ENCODE peak calls at places on chromosomes 5 and 9, in eight cellular contexts. Y is RWPE1; V is stomach; P is neural crest cell; D is GM23338; E is activated CD8-positive, alpha-beta T cell treated with anti-CD3 and anti-CD28 coated beads for 36 hours; L is mucosa of descending colon; Q is tibial artery. U is an unnamed sample.
A peak's percentile ranks its signal among the peaks of the same experiment; 100 is the strongest.

GRCh38 chr9:73259086-73259696 is 107.5 kb downstream of the ANXA1 start:
- DNase-seq in Y (no peak), V (no peak), P (no peak), D (no peak), E (no peak), L (no peak), Q (no peak), U (no peak)

GRCh38 chr5:136080483-136081180 is 51.8 kb downstream of the TGFBI start:
- DNase-seq in Y (no peak), V (peak; percentile 85), P (no peak), D (peak; percentile 83), E (peak; percentile 87), L (peak; percentile 95), Q (peak; percentile 95), U (peak; percentile 76)

GRCh38 chr9:133023117-133023890 is 7.5 kb upstream of the GTF3C5 start:
- DNase-seq in Y (no peak), V (peak; percentile 36), P (no peak), D (peak; percentile 50), E (peak; percentile 90), L (peak; percentile 81), Q (no peak), U (no peak)

GRCh38 chr9:99197987-99198386 is 23.8 kb downstream of the ALG2 start:
- DNase-seq in Y (no peak), V (no peak), P (no peak), D (peak; percentile 32), E (no peak), L (no peak), Q (no peak), U (no peak)

GRCh38 chr5:126464959-126465358 is 41.8 kb downstream of the GRAMD2B start:
- DNase-seq in Y (no peak), V (peak; percentile 79), P (no peak), D (no peak), E (no peak), L (peak; percentile 87), Q (no peak), U (no peak)

GRCh38 chr5:122702524-122702875 is 72.4 kb upstream of the SNX2 start:
- DNase-seq in Y (no peak), V (no peak), P (no peak), D (no peak), E (no peak), L (no peak), Q (no peak), U (no peak)

GRCh38 chr9:18785604-18786003 is 247.4 kb downstream of the SAXO1 start:
- DNase-seq in Y (no peak), V (no peak), P (no peak), D (no peak), E (no peak), L (no peak), Q (no peak), U (no peak)

GRCh38 chr5:143964919-143965318 is 153.0 kb downstream of the HMHB1 start:
- DNase-seq in Y (no peak), V (no peak), P (no peak), D (no peak), E (no peak), L (no peak), Q (no peak), U (no peak)

GRCh38 chr5:162641142-162641813 is 573.7 kb downstream of the GABRG2 start:
- DNase-seq in Y (no peak), V (no peak), P (no peak), D (peak; percentile 19), E (no peak), L (no peak), Q (no peak), U (no peak)

GRCh38 chr9:28329323-28329722 is 756.0 kb upstream of the C9orf72 start:
- DNase-seq in Y (peak; percentile 20), V (no peak), P (no peak), D (no peak), E (no peak), L (no peak), Q (no peak), U (no peak)

GRCh38 chr9:130327070-130327780 is 61.7 kb downstream of the HMCN2 start:
- DNase-seq in Y (no peak), V (no peak), P (no peak), D (peak; percentile 83), E (peak; percentile 49), L (no peak), Q (no peak), U (no peak)

GRCh38 chr5:9015937-9016270 is 530.0 kb downstream of the SEMA5A start:
- DNase-seq in Y (no peak), V (no peak), P (no peak), D (no peak), E (no peak), L (no peak), Q (no peak), U (no peak)

GRCh38 chr9:131274674-131275331 is 1.5 kb downstream of the FAM78A start:
- DNase-seq in Y (no peak), V (no peak), P (no peak), D (no peak), E (peak; percentile 59), L (peak; percentile 73), Q (no peak), U (no peak)

GRCh38 chr9:25025686-25026085 is 480.0 kb upstream of the IZUMO3 start:
- DNase-seq in Y (no peak), V (no peak), P (no peak), D (no peak), E (no peak), L (peak; percentile 15), Q (no peak), U (no peak)

DNA sequence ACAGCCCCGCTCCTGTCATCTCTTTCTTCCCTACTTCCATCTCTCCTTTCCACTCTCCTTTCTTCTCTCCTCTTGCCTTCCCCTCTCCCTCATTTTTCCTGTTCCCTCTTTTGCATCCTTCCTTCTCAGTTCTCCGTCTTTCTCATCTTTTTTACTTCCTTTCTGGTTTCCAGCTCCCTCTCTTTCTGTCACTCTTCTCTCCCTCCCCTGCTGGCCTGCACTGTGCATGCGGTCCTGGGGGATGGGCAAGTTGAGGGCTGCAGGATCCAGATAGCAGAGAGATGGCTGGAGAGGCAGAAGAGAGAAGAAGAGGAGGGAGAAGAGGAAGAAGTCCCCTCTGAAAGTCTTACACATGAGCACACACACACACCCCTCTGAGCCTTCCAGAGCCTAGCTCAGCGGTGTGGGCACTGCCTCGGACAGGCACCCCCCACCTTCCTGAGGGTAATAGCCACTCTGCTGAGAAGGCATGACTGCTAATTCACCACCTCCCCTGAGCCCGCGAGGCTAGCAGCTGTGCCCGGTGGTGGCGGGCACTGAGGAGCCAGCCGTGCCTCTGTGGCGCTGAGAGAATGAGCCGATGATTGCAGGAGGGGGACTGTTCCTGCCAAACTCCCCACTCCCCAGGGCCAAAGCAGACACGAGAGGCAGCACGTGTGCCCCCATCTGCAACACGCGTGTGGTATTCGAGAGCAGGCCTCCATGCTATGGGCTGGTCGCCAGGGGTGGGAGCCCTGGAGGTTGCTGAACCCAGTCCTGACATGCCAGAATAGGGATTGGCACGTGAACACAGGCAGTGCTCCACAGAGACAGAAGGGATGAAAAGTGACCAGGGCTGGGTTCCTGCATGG is 3.7 kb upstream of the CAMK2A start:
- DNase-seq in Y (no peak), V (no peak), P (no peak), D (no peak), E (no peak), L (no peak), Q (no peak), U (no peak)
- TF ChIP-seq CTCF in Y (no peak), V (no peak), P (no peak), D (no peak), E (no peak), L (no peak), Q (no peak), U (no peak)

GRCh38 chr5:150215978-150216944 is 26.4 kb downstream of the SLC6A7 start:
- DNase-seq in Y (no peak), V (no peak), P (no peak), D (no peak), E (no peak), L (peak; percentile 79), Q (no peak), U (no peak)

GRCh38 chr5:150213530-150213929 is 23.7 kb downstream of the SLC6A7 start:
- DNase-seq in Y (no peak), V (no peak), P (no peak), D (no peak), E (no peak), L (no peak), Q (no peak), U (no peak)

GRCh38 chr5:150217041-150217440 is 27.2 kb downstream of the SLC6A7 start:
- DNase-seq in Y (no peak), V (no peak), P (no peak), D (no peak), E (no peak), L (no peak), Q (no peak), U (no peak)

GRCh38 chr5:150211156-150212030 is 21.5 kb downstream of the SLC6A7 start:
- DNase-seq in Y (peak; percentile 54), V (no peak), P (no peak), D (peak; percentile 85), E (no peak), L (peak; percentile 70), Q (no peak), U (no peak)

DNA sequence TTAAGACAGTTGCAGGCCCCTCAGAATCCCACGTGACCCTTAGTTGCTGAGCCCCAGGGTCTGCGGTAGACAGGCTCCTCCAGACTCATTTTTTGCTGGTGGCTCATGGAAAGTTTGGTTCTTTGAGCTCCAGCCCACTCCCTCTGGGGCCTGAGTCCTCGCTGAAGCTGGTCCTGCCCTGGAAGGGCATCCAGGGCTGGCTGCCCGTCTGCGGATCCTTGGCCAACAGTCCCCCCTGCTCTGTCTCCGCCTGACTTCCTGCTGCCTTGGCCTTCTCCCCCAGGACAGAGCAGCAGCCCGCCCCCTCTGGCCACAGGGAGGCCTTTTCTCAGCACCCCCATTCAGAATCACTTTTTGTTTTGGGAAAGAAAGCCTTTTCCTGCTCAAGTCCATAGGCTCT is 24.4 kb downstream of the SLC6A7 start:
- DNase-seq in Y (no peak), V (no peak), P (no peak), D (peak; percentile 44), E (no peak), L (no peak), Q (peak; percentile 84), U (no peak)
- TF ChIP-seq CTCF in Y (no peak), V (no peak), P (no peak), D (peak; percentile 52), E (no peak), L (no peak), Q (peak; percentile 34), U (no peak)

GRCh38 chr9:84667571-84668203 is 1.8 kb upstream of the NTRK2 start:
- DNase-seq in Y (peak; percentile 34), V (no peak), P (peak; percentile 17), D (peak; percentile 56), E (peak; percentile 5), L (no peak), Q (no peak), U (no peak)
- TF ChIP-seq CTCF in Y (no peak), V (no peak), P (peak; percentile 67), D (peak; percentile 46), E (no peak), L (no peak), Q (peak; percentile 45), U (peak; percentile 51)

DNA sequence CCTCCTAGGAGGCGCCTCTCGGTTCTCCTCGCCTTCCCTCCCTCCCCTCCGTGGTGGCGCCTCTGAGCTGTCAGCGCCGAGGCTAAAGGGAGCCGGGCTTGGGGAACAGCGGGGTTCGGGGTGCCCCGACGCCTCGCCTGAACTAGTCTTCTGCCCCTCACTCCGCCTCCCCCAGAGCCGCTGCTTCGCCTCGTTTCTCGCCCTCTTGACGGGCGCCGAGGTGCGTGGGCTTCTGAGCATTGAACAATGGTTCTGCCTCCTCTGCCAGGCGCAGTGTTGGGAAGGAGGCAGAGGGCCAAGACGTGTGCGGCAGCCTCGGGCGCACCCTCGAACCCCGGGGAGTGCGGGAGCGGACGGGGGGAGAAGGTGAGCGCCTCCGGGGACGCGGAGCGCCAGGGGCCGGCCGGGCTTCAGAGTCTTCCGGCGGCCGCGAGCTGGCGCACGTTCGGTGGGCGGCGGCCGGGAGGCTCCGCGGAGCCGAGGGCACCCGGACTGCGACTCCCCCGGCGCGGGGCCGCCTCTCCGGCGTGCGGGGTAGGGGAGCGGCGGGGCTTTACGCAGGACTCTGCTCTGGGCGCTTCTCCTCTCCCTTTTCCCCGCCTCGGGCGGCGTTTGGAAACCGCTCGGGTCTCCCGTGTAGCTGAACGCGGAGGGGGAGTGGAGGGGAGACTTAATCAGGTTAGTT is 916 bp downstream of the VLDLR start:
- DNase-seq in Y (no peak), V (peak; percentile 32), P (peak; percentile 32), D (peak; percentile 52), E (peak; percentile 41), L (peak; percentile 53), Q (peak; percentile 69), U (peak; percentile 70)
- TF ChIP-seq CTCF in Y (peak; percentile 6), V (no peak), P (peak; percentile 12), D (no peak), E (no peak), L (no peak), Q (no peak), U (no peak)